ENCODE peak calls at places on chromosomes 2 and 18, in ten cellular contexts. Z, T, G, B, C, P, E, I, X and Q are unnamed samples.

GRCh38 chr2:174442546-174443510 is 44.0 kb downstream of the GPR155 start:
- DNase-seq in Z (no peak), T (peak), G (peak), B (peak), C (peak), P (peak), E (peak), I (no peak), X (no peak), Q (peak)

GRCh38 chr2:205767617-205768016 is 85.3 kb downstream of the NRP2 start:
- DNase-seq in Z (no peak), T (no peak), G (no peak), B (no peak), C (no peak), P (no peak), E (no peak), I (peak), X (no peak), Q (no peak)

GRCh38 chr2:50901510-50901909 is 130.4 kb downstream of the NRXN1 start:
- DNase-seq in Z (no peak), T (no peak), G (no peak), B (no peak), C (no peak), P (no peak), E (no peak), I (no peak), X (no peak), Q (no peak)

GRCh38 chr18:76266226-76266991 is 228.6 kb downstream of the ZNF516 start:
- DNase-seq in Z (no peak), T (no peak), G (no peak), B (no peak), C (no peak), P (no peak), E (no peak), I (no peak), X (no peak), Q (no peak)

GRCh38 chr2:140383781-140384180 is 1603.6 kb upstream of the NXPH2 start:
- DNase-seq in Z (no peak), T (no peak), G (no peak), B (no peak), C (peak), P (no peak), E (no peak), I (no peak), X (no peak), Q (no peak)

GRCh38 chr18:42048150-42048549 is 93.1 kb downstream of the PIK3C3 start:
- DNase-seq in Z (peak), T (peak), G (peak), B (no peak), C (peak), P (peak), E (peak), I (no peak), X (no peak), Q (no peak)

GRCh38 chr2:176779917-176780316 is 432.7 kb upstream of the HNRNPA3 start:
- DNase-seq in Z (no peak), T (no peak), G (no peak), B (no peak), C (no peak), P (no peak), E (no peak), I (no peak), X (no peak), Q (no peak)

GRCh38 chr2:110804915-110805314 is 72.5 kb downstream of the ACOXL start:
- DNase-seq in Z (no peak), T (no peak), G (no peak), B (no peak), C (no peak), P (no peak), E (no peak), I (no peak), X (no peak), Q (no peak)

GRCh38 chr2:177207101-177207500 is 5.5 kb upstream of the HNRNPA3 start:
- DNase-seq in Z (no peak), T (no peak), G (no peak), B (no peak), C (no peak), P (no peak), E (no peak), I (no peak), X (no peak), Q (no peak)

GRCh38 chr2:230902180-230902899 is 22.7 kb downstream of the GPR55 start:
- DNase-seq in Z (peak), T (peak), G (peak), B (peak), C (peak), P (peak), E (peak), I (peak), X (peak), Q (peak)

GRCh38 chr2:95023222-95023597 is 2.3 kb upstream of the MAL start:
- DNase-seq in Z (no peak), T (no peak), G (peak), B (no peak), C (peak), P (peak), E (no peak), I (peak), X (peak), Q (no peak)

GRCh38 chr18:463442-464310 is 36.8 kb downstream of the COLEC12 start:
- DNase-seq in Z (peak), T (no peak), G (no peak), B (no peak), C (peak), P (no peak), E (no peak), I (no peak), X (no peak), Q (no peak)